ENCODE peak calls at places on chromosomes 11 and 22, in six cellular contexts. F, Y, O, T, V and E are unnamed samples.

GRCh38 chr11:120231963-120232362 is 8.0 kb upstream of the POU2F3 start:
- DNase-seq in F (no peak), Y (no peak), O (no peak), T (no peak), V (no peak), E (no peak)

GRCh38 chr11:113372317-113372716 is 15.3 kb upstream of the ANKK1 start:
- DNase-seq in F (no peak), Y (no peak), O (no peak), T (no peak), V (no peak), E (no peak)

GRCh38 chr11:16778286-16778685 is 39.8 kb downstream of the C11orf58 start:
- DNase-seq in F (peak; percentile 10), Y (no peak), O (no peak), T (no peak), V (no peak), E (no peak)

GRCh38 chr22:39153220-39153860 is 860 bp upstream of the CBX7 start:
- DNase-seq in F (no peak), Y (no peak), O (no peak), T (no peak), V (no peak), E (peak; percentile 72)

GRCh38 chr11:92810423-92810822 is 159.0 kb upstream of the MTNR1B start:
- DNase-seq in F (no peak), Y (no peak), O (no peak), T (no peak), V (no peak), E (no peak)

GRCh38 chr11:113664981-113665710 is 41.0 kb downstream of the TMPRSS5 start:
- DNase-seq in F (peak; percentile 42), Y (peak; percentile 63), O (no peak), T (peak; percentile 34), V (no peak), E (no peak)

GRCh38 chr11:84722583-84723108 is 904.5 kb downstream of the DLG2 start:
- DNase-seq in F (no peak), Y (no peak), O (no peak), T (no peak), V (no peak), E (no peak)

GRCh38 chr22:43925433-43926348 is 2.1 kb downstream of the PNPLA3 start:
- DNase-seq in F (no peak), Y (peak; percentile 95), O (no peak), T (no peak), V (no peak), E (no peak)

GRCh38 chr11:128180446-128181089 is 406.8 kb downstream of the ETS1 start:
- DNase-seq in F (no peak), Y (no peak), O (no peak), T (no peak), V (no peak), E (no peak)

GRCh38 chr11:5992604-5993251 is 5.9 kb upstream of the OR52L1 start:
- DNase-seq in F (no peak), Y (peak; percentile 6), O (no peak), T (peak; percentile 61), V (peak; percentile 45), E (no peak)

GRCh38 chr22:35174398-35174797 is 82.9 kb upstream of the HMGXB4 start:
- DNase-seq in F (no peak), Y (no peak), O (no peak), T (no peak), V (no peak), E (no peak)

GRCh38 chr22:50474711-50475651 is at the start of gene SBF1:
- DNase-seq in F (peak; percentile 96), Y (peak; percentile 79), O (peak; percentile 95), T (peak; percentile 97), V (peak; percentile 100), E (peak; percentile 95)
- TF ChIP-seq POLR2AphosphoS5 in F (peak; percentile 26), Y (peak; percentile 67), O (peak; percentile 56), T (no peak), V (peak; percentile 79), E (peak; percentile 68)

GRCh38 chr11:21566521-21567100 is 626.3 kb upstream of the ANO5 start:
- DNase-seq in F (no peak), Y (no peak), O (no peak), T (no peak), V (no peak), E (no peak)
- TF ChIP-seq EP300 in F (no peak), Y (no peak), O (no peak), T (no peak), V (peak; percentile 52), E (no peak)

DNA sequence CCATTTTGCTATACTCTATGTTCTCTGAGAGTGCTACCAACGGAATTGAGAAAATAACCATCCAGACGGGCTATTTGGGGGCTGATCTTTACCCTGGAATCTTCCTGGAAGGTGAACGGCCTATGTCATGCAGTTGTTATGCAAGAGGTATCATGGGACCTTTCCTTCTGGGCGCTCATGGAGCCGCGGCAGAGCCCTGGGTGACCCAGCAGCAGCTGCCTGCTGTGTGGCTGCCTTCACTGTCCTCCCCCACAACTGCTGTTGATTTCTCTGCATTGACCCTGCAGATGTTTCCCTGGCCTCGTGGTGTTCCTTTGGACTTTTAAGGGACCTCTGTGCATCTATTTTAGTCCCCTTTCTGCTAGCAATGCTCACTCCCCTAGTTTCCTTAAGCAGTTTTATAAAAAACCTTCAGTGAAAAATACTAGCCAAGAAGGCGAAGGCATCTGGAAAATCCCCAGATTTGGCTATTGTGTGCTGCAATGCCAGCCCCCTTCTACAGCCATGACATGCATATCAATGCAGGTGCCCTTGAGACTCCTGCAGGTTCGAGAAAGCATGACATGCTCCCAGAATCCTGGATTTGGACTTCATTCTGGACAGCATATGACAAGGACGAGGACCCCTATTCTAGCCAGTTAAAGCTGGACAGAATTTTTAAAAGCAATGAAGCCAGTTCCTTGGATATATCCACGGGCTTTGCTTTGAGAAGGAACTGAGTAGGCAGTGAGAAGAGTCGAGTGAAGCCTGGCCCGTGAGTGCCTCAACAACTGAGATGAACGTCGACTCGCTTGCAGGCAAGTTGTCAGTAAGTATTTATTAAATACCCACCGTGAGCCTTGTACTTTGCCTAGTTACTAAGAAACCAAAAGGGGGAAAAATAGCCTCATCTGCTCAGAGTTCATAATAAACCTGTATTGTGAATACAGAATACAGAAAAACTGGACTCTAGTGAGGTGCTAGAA is at the start of gene SLC25A18:
- DNase-seq in F (no peak), Y (peak; percentile 53), O (peak; percentile 39), T (peak; percentile 46), V (no peak), E (peak; percentile 90)
- TF ChIP-seq POLR2AphosphoS5 in F (peak; percentile 42), Y (no peak), O (peak; percentile 68), T (no peak), V (no peak), E (peak; percentile 49)

GRCh38 chr11:57336111-57336666 is 497 bp upstream of the SSRP1 start:
- DNase-seq in F (no peak), Y (no peak), O (no peak), T (no peak), V (no peak), E (no peak)
- TF ChIP-seq EP300 in F (no peak), Y (no peak), O (no peak), T (no peak), V (no peak), E (no peak)

GRCh38 chr11:95108159-95108611 is 18.5 kb downstream of the ENDOD1 start:
- DNase-seq in F (peak; percentile 45), Y (no peak), O (no peak), T (no peak), V (no peak), E (no peak)
- TF ChIP-seq POLR2AphosphoS5 in F (no peak), Y (no peak), O (peak; percentile 78), T (no peak), V (no peak), E (no peak)

GRCh38 chr22:37379085-37379484 is 48.2 kb downstream of the ELFN2 start:
- DNase-seq in F (no peak), Y (no peak), O (no peak), T (no peak), V (no peak), E (no peak)

GRCh38 chr22:37379716-37380115 is 47.6 kb downstream of the ELFN2 start:
- DNase-seq in F (no peak), Y (no peak), O (no peak), T (no peak), V (no peak), E (no peak)

GRCh38 chr22:37381489-37381888 is 45.8 kb downstream of the ELFN2 start:
- DNase-seq in F (no peak), Y (no peak), O (no peak), T (no peak), V (no peak), E (no peak)

GRCh38 chr22:37377927-37378326 is 49.4 kb downstream of the ELFN2 start:
- DNase-seq in F (no peak), Y (no peak), O (no peak), T (no peak), V (no peak), E (no peak)

DNA sequence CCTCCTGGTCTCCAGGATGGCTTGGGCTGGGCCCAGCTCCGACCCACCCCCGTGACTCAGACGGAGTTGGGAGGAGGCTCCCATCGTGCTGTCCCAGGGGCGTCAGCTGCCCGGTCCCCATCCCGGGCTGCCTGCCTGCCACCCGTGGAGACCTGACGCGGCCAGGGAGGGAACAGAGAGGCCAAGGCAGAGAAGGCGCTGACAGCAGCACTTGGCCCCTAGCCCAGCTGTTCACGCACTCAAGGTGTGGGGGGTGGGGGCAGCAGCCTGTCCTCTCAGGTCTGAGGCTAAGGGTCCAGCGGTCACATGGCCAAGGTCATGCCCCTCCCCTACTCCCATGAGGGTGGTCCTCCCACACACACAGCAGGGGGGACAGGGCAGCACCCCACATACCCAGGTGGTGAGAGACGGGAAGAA is 48.6 kb downstream of the ELFN2 start:
- DNase-seq in F (no peak), Y (no peak), O (no peak), T (no peak), V (no peak), E (no peak)
- TF ChIP-seq EP300 in F (no peak), Y (no peak), O (no peak), T (no peak), V (no peak), E (no peak)

GRCh38 chr11:30596832-30597231 is 10.7 kb upstream of the MPPED2 start:
- DNase-seq in F (no peak), Y (no peak), O (no peak), T (no peak), V (peak; percentile 24), E (no peak)
- TF ChIP-seq POLR2AphosphoS5 in F (no peak), Y (no peak), O (no peak), T (no peak), V (no peak), E (no peak)